ENCODE peak calls at places on chromosomes 5 and 9, in seven cellular contexts. R is H9, Y is HCT116, H is SJCRH30, K is spleen, T is tibial nerve, V is upper lobe of right lung. S is an unnamed sample.

GRCh38 chr9:77648458-77649108 is 461 bp upstream of the GNA14 start:
- DNase-seq in R (peak; percentile 76), Y (no peak), H (no peak), K (peak; percentile 80), T (no peak), V (peak; percentile 82), S (peak; percentile 17)

GRCh38 chr5:57181151-57181550 is 7.3 kb downstream of the GPBP1 start:
- DNase-seq in R (no peak), Y (no peak), H (no peak), K (no peak), T (no peak), V (no peak), S (no peak)

GRCh38 chr5:139985733-139986132 is 57.4 kb downstream of the NRG2 start:
- DNase-seq in R (no peak), Y (peak; percentile 78), H (peak; percentile 12), K (no peak), T (no peak), V (no peak), S (no peak)

GRCh38 chr5:146173597-146173996 is 8.9 kb downstream of the LARS1 start:
- DNase-seq in R (no peak), Y (no peak), H (no peak), K (no peak), T (no peak), V (no peak), S (no peak)

GRCh38 chr5:122110990-122111389 is 18.4 kb upstream of the ZNF474 start:
- DNase-seq in R (no peak), Y (no peak), H (no peak), K (no peak), T (no peak), V (no peak), S (no peak)

GRCh38 chr5:135195267-135195603 is 161.2 kb upstream of the PITX1 start:
- DNase-seq in R (no peak), Y (no peak), H (no peak), K (no peak), T (no peak), V (no peak), S (no peak)

GRCh38 chr9:114385412-114386181 is 2.2 kb downstream of the AKNA start:
- DNase-seq in R (peak; percentile 63), Y (peak; percentile 35), H (peak; percentile 87), K (peak; percentile 96), T (peak; percentile 70), V (peak; percentile 83), S (peak; percentile 43)

GRCh38 chr5:6453937-6454560 is 5.4 kb downstream of the UBE2QL1 start:
- DNase-seq in R (no peak), Y (no peak), H (no peak), K (no peak), T (no peak), V (no peak), S (no peak)

GRCh38 chr9:27967236-27967635 is 394.0 kb upstream of the C9orf72 start:
- DNase-seq in R (no peak), Y (no peak), H (no peak), K (no peak), T (no peak), V (no peak), S (no peak)

GRCh38 chr5:132497488-132497997 is 7.0 kb upstream of the IRF1 start:
- DNase-seq in R (peak; percentile 66), Y (no peak), H (peak; percentile 82), K (peak; percentile 83), T (peak; percentile 25), V (peak; percentile 75), S (no peak)

GRCh38 chr5:175654807-175655206 is 3.1 kb upstream of the HRH2 start:
- DNase-seq in R (no peak), Y (no peak), H (peak; percentile 66), K (no peak), T (no peak), V (no peak), S (no peak)

GRCh38 chr9:133120343-133121199 is 469 bp downstream of the RALGDS start:
- DNase-seq in R (peak; percentile 43), Y (no peak), H (peak; percentile 42), K (peak; percentile 93), T (no peak), V (no peak), S (peak; percentile 35)

GRCh38 chr5:133117930-133118445 is 66.2 kb downstream of the HSPA4 start:
- DNase-seq in R (no peak), Y (no peak), H (no peak), K (no peak), T (no peak), V (no peak), S (no peak)

GRCh38 chr5:154652746-154653417 is 102.3 kb upstream of the LARP1 start:
- DNase-seq in R (no peak), Y (no peak), H (no peak), K (peak; percentile 21), T (no peak), V (no peak), S (no peak)

GRCh38 chr5:172902497-172903472 is 56.4 kb upstream of the RPL26L1 start:
- DNase-seq in R (peak; percentile 57), Y (peak; percentile 8), H (peak; percentile 49), K (no peak), T (peak; percentile 67), V (peak; percentile 93), S (peak; percentile 26)

GRCh38 chr9:121650220-121651013 is 1.0 kb upstream of the DAB2IP start:
- DNase-seq in R (peak; percentile 92), Y (no peak), H (peak; percentile 97), K (peak; percentile 73), T (no peak), V (peak; percentile 72), S (peak; percentile 20)

GRCh38 chr9:107188376-107188775 is 94.7 kb upstream of the RAD23B start:
- DNase-seq in R (no peak), Y (no peak), H (no peak), K (no peak), T (no peak), V (no peak), S (no peak)

GRCh38 chr5:171336486-171337206 is 27.6 kb downstream of the TLX3 start:
- DNase-seq in R (no peak), Y (peak; percentile 42), H (no peak), K (peak; percentile 49), T (peak; percentile 13), V (no peak), S (peak; percentile 10)

GRCh38 chr5:55535199-55535905 is 588 bp upstream of the PLPP1 start:
- DNase-seq in R (no peak), Y (no peak), H (no peak), K (no peak), T (no peak), V (no peak), S (no peak)

GRCh38 chr9:75623462-75623861 is 267.0 kb upstream of the PCSK5 start:
- DNase-seq in R (no peak), Y (no peak), H (no peak), K (no peak), T (no peak), V (no peak), S (no peak)

GRCh38 chr5:151660616-151661015 is 26.1 kb downstream of the SPARC start:
- DNase-seq in R (no peak), Y (no peak), H (no peak), K (no peak), T (no peak), V (no peak), S (no peak)

GRCh38 chr5:81800797-81801196 is 49.9 kb upstream of the SSBP2 start:
- DNase-seq in R (no peak), Y (no peak), H (no peak), K (no peak), T (no peak), V (no peak), S (no peak)

GRCh38 chr5:81805086-81805485 is 54.2 kb upstream of the SSBP2 start:
- DNase-seq in R (no peak), Y (no peak), H (no peak), K (no peak), T (no peak), V (no peak), S (no peak)

GRCh38 chr5:81802625-81803024 is 51.7 kb upstream of the SSBP2 start:
- DNase-seq in R (no peak), Y (no peak), H (no peak), K (no peak), T (no peak), V (no peak), S (no peak)

GRCh38 chr5:81802020-81802419 is 51.1 kb upstream of the SSBP2 start:
- DNase-seq in R (no peak), Y (no peak), H (no peak), K (no peak), T (no peak), V (no peak), S (no peak)

GRCh38 chr5:81803812-81804211 is 52.9 kb upstream of the SSBP2 start:
- DNase-seq in R (no peak), Y (no peak), H (no peak), K (no peak), T (no peak), V (no peak), S (no peak)
- H3K27ac ChIP-seq in R (no peak overlapping the region), Y (no peak overlapping the region), H (no peak overlapping the region), K (no peak overlapping the region), T (no peak overlapping the region), V (no peak overlapping the region), S (no peak overlapping the region)

DNA sequence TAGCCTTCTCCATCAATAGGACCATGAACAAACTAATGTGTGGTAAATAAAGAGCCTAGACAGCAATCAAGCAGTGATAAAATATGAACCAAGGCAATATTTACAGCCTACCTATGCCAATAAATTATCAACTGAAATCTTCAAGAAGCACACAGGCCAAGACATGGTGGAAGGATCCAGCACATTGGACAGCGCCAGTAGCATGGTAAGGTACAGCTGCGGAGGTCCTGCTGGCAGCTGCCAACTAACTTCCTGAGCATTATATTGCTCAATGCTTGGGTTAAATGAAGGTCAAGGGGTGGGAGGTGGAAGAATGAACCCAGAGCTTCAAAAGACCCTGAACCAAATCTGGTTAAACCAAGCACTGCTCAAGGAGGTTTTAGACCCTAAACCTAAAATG is 16.5 kb upstream of the SPDL1 start:
- DNase-seq in R (peak; percentile 31), Y (no peak), H (peak; percentile 41), K (no peak), T (no peak), V (no peak), S (no peak)
- H3K27ac ChIP-seq in R (no peak overlapping the region), Y (no peak overlapping the region), H (no peak overlapping the region), K (no peak overlapping the region), T (no peak overlapping the region), V (no peak overlapping the region), S (no peak overlapping the region)

GRCh38 chr5:109744261-109744660 is 54.5 kb downstream of the MAN2A1 start:
- DNase-seq in R (no peak), Y (no peak), H (no peak), K (no peak), T (no peak), V (no peak), S (no peak)

GRCh38 chr5:109743770-109744212 is 54.1 kb downstream of the MAN2A1 start:
- DNase-seq in R (no peak), Y (no peak), H (no peak), K (no peak), T (no peak), V (no peak), S (no peak)

GRCh38 chr5:109740329-109740728 is 50.6 kb downstream of the MAN2A1 start:
- DNase-seq in R (peak; percentile 45), Y (no peak), H (peak; percentile 9), K (no peak), T (no peak), V (no peak), S (no peak)

GRCh38 chr5:109741390-109741789 is 51.7 kb downstream of the MAN2A1 start:
- DNase-seq in R (no peak), Y (no peak), H (no peak), K (no peak), T (no peak), V (no peak), S (no peak)

GRCh38 chr5:109743041-109743531 is 53.4 kb downstream of the MAN2A1 start:
- DNase-seq in R (no peak), Y (no peak), H (no peak), K (no peak), T (no peak), V (no peak), S (no peak)
- H3K27ac ChIP-seq in R (peak overlapping the region; percentile 14), Y (no peak overlapping the region), H (no peak overlapping the region), K (no peak overlapping the region), T (peak overlapping the region; percentile 4), V (peak overlapping the region; percentile 18), S (peak overlapping the region; percentile 35)

GRCh38 chr9:136448655-136449054 is 9.0 kb upstream of the INPP5E start:
- DNase-seq in R (no peak), Y (no peak), H (no peak), K (no peak), T (no peak), V (no peak), S (no peak)
- H3K27ac ChIP-seq in R (no peak overlapping the region), Y (no peak overlapping the region), H (peak overlapping the region; percentile 82), K (no peak overlapping the region), T (no peak overlapping the region), V (no peak overlapping the region), S (no peak overlapping the region)